ENCODE peak calls at places on chromosomes 12 and 14, in five cellular contexts. X, L, S, H and P are unnamed samples. For H3K9me2, the result is how much of the 10 kb centered on the place peaks cover.

GRCh38 chr12:107344035-107344808 is 250.9 kb upstream of the CRY1 start:
- DNase-seq in X (peak), L (no peak), S (peak), H (peak), P (peak)

GRCh38 chr12:38892090-38892786 is 13.2 kb downstream of the CPNE8 start:
- DNase-seq in X (no peak), L (no peak), S (no peak), H (peak), P (peak)

GRCh38 chr12:101021911-101022388 is 188.1 kb downstream of the SLC5A8 start:
- DNase-seq in X (no peak), L (no peak), S (peak), H (peak), P (no peak)

GRCh38 chr14:28635387-28635786 is 131.2 kb upstream of the FOXG1 start:
- DNase-seq in X (no peak), L (peak), S (peak), H (peak), P (peak)

GRCh38 chr12:58967551-58967950 is 47.2 kb upstream of the LRIG3 start:
- DNase-seq in X (no peak), L (no peak), S (no peak), H (peak), P (no peak)

GRCh38 chr14:88168498-88169165 is 154.4 kb downstream of the KCNK10 start:
- DNase-seq in X (no peak), L (peak), S (peak), H (peak), P (peak)

GRCh38 chr12:13911756-13912554 is 69.4 kb downstream of the GRIN2B start:
- DNase-seq in X (no peak), L (no peak), S (no peak), H (no peak), P (no peak)

GRCh38 chr12:116423053-116423452 is 136.1 kb upstream of the MAP1LC3B2 start:
- DNase-seq in X (no peak), L (no peak), S (peak), H (peak), P (peak)

GRCh38 chr12:104181313-104181712 is 34.3 kb upstream of the TXNRD1 start:
- DNase-seq in X (no peak), L (no peak), S (no peak), H (peak), P (no peak)

GRCh38 chr12:101551362-101552114 is 43.2 kb upstream of the MYBPC1 start:
- DNase-seq in X (no peak), L (no peak), S (no peak), H (no peak), P (no peak)

GRCh38 chr14:67971627-67972625 is 152.3 kb downstream of the RAD51B start:
- DNase-seq in X (no peak), L (no peak), S (peak), H (peak), P (no peak)

GRCh38 chr12:571795-572531 is 91.3 kb downstream of the NINJ2 start:
- DNase-seq in X (no peak), L (no peak), S (peak), H (peak), P (peak)

GRCh38 chr14:50342211-50343080 is 30.3 kb downstream of the DMAC2L start:
- DNase-seq in X (peak), L (no peak), S (peak), H (peak), P (peak)

GRCh38 chr12:70948236-70948975 is 27.9 kb upstream of the PTPRR start:
- DNase-seq in X (no peak), L (no peak), S (no peak), H (no peak), P (no peak)

GRCh38 chr12:113065126-113066007 is 8.8 kb downstream of the DTX1 start:
- DNase-seq in X (peak), L (no peak), S (no peak), H (peak), P (peak)

GRCh38 chr12:51421266-51421884 is 3.3 kb upstream of the SLC4A8 start:
- DNase-seq in X (peak), L (peak), S (peak), H (peak), P (peak)

GRCh38 chr12:71303199-71303598 is 136.4 kb upstream of the LGR5 start:
- DNase-seq in X (no peak), L (no peak), S (peak), H (no peak), P (no peak)

GRCh38 chr12:52211716-52212585 is 20.1 kb upstream of the KRT80 start:
- DNase-seq in X (no peak), L (no peak), S (no peak), H (no peak), P (no peak)

GRCh38 chr12:106113042-106113441 is 25.7 kb downstream of the NUAK1 start:
- DNase-seq in X (no peak), L (peak), S (peak), H (peak), P (no peak)

GRCh38 chr12:27012239-27012981 is 1.8 kb downstream of the TM7SF3 start:
- DNase-seq in X (no peak), L (no peak), S (no peak), H (no peak), P (no peak)

GRCh38 chr12:12975322-12976077 is 23.5 kb upstream of the GPRC5D start:
- DNase-seq in X (peak), L (peak), S (peak), H (peak), P (no peak)

GRCh38 chr12:80268924-80269749 is 169.8 kb downstream of the OTOGL start:
- DNase-seq in X (peak), L (no peak), S (peak), H (peak), P (no peak)

DNA sequence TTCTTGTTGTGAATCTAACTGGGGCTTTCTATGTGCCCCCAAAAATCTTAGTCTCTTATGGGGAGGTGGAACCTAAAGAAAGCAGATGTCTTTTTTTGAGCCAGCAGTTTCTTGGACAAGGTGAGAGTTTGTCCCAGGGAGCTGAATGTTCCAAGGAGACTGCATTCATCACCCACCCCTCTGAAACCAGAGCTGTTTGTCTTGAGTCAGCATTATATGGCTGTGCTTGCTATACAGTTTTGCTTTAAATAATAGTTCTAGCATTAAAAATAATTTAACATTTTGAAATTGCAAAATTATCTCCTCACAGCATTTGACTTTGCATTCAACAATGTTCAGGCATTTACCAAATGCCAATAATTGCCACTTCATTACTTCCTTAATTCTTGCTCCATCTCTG is 813.3 kb downstream of the BCL11B start:
- DNase-seq in X (no peak), L (no peak), S (no peak), H (no peak), P (no peak)
- H3K9me2 ChIP-seq in X (under half), L (under half), S (under half), H (under half), P (under half)

GRCh38 chr14:32934891-32935633 is 3.6 kb upstream of the NPAS3 start:
- DNase-seq in X (no peak), L (no peak), S (no peak), H (peak), P (no peak)
- TF ChIP-seq EZH2 in X (no peak), L (no peak), S (no peak), H (peak), P (peak)

DNA sequence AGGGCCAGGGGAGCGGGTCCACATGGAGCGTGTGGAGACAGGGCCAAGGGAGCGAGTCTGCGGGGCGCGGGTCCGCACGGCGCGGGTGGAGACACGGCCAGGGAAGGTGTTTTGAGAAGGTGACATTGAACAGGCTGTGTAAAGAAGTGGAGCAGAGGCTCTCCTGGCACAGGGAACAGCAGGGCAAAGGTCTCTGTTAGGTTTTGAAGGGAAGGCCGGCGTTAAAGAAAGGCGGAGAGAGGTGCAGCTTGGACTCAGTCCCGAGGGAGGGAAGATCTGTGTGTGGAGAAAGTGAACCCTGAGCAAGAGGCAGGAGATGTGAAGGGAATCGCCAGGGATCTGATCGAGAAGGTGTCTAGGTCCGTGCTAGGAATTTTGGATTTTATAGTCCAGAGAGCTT is 1.8 kb downstream of the PXMP2 start:
- DNase-seq in X (no peak), L (no peak), S (no peak), H (no peak), P (peak)
- H3K4me3 ChIP-seq in X (no peak), L (no peak), S (peak), H (no peak), P (no peak)

DNA sequence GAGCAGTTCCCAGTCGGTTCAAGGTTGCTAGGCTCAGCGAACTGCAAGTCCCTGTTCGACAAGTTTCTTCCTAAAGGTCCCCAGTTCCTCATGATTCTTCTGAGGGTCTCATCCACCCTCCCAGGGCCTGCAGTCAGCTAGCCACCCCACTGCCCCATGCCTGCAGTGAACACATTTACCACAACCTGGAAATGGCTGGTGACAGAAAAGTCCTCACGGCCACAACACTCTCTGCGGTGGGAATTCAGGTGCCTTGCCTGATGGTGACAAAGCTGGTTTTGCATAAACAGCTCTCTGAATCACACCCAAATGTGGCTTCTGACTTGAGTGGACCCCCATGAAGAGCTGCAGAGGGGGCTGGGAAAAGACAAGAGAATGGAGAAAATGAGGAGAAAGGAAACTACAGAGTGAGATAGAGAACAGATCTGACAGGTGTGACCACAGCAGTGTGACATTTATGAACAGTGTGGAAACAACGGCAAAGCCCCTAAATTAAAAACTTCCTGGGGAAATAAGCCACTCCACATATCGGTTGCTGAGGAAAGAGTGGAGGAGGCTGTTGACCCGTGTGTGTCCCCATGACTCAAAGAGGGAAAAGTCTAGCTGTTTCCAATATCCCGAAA is 1.3 kb upstream of the CD27 start:
- DNase-seq in X (no peak), L (peak), S (no peak), H (no peak), P (no peak)
- H3K9me2 ChIP-seq in X (under half), L (under half), S (under half), H (under half), P (under half)

GRCh38 chr14:71931492-71932228 is 569 bp upstream of the RGS6 start:
- DNase-seq in X (no peak), L (no peak), S (no peak), H (peak), P (no peak)
- TF ChIP-seq EZH2 in X (no peak), L (no peak), S (no peak), H (no peak), P (no peak)

DNA sequence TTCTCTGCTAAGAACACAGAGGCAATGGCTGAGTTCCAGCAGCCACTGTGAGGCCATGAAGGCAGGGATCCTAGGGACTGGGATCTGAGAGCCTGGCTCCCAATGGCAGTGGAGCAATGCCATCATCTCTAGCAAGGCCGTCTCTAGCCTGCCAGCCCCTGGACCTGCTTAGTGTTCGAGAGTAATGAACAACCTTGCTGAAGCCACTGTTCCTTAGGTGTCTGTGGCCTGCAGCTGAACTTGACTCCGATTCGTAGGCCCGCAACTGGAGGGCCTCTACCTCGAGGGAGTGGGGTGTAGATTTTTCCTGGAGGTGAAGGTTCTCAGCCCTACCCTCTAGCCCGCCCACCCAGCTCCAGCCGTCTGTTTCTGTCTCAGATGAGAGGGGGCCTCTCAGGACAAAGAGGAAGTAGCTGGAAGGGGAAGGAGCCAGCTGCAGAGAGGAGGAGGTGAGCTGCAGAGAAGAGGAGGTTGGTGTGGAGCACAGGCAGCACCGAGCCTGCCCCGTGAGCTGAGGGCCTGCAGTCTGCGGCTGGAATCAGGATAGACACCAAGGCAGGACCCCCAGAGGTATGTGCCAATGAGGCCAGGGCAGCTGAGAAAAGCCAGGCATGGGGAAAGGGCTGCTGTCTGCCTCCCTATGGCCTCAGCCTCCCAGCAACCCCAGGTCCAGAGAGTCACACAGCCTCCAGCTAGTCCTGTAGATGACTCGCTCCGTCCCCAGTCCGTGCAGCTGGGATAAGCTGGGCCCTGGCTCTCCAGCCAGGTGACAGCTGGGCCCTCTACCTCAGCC is at the start of gene PLD4:
- DNase-seq in X (no peak), L (no peak), S (no peak), H (no peak), P (no peak)
- H3K4me3 ChIP-seq in X (no peak), L (no peak), S (no peak), H (no peak), P (no peak)

DNA sequence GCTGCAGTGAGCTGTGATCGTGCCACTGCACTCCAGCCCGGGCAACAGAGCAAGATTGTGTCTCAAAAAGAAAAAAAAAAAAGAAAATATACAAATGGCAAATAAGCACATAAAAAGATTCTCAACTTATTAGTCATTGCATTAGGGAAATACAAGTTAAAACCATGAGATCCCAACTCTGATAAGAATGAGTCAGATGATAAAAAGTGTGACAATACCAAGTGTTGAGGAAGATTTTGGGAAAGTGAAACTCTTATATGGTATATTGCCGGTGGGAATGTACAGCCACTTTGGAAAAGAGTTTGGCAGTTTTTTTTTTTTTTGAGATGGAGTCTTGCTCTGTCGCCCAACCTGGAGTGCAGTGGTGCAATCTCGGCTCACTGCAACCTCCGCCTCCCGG is 7.6 kb upstream of the PRPF40B start:
- DNase-seq in X (no peak), L (no peak), S (peak), H (peak), P (no peak)
- H3K9me2 ChIP-seq in X (under half), L (under half), S (under half), H (under half), P (under half)

GRCh38 chr12:53659609-53660008 is 16.3 kb downstream of the ATP5MC2 start:
- DNase-seq in X (no peak), L (no peak), S (no peak), H (no peak), P (no peak)

GRCh38 chr12:53659011-53659551 is 16.8 kb downstream of the ATP5MC2 start:
- DNase-seq in X (peak), L (no peak), S (peak), H (peak), P (peak)

GRCh38 chr12:53664191-53664590 is 11.7 kb downstream of the ATP5MC2 start:
- DNase-seq in X (no peak), L (no peak), S (no peak), H (no peak), P (no peak)

GRCh38 chr12:53657041-53657440 is 18.8 kb downstream of the ATP5MC2 start:
- DNase-seq in X (no peak), L (no peak), S (no peak), H (no peak), P (no peak)

GRCh38 chr12:53660064-53660463 is 15.8 kb downstream of the ATP5MC2 start:
- DNase-seq in X (no peak), L (no peak), S (no peak), H (peak), P (no peak)
- TF ChIP-seq EZH2 in X (no peak), L (no peak), S (no peak), H (no peak), P (no peak)